ENCODE peak calls at places on chromosome 9, in four cellular contexts. F, G, R and Z are unnamed samples.

GRCh38 chr9:121362813-121363585 is 7.1 kb downstream of the STOM start:
- DNase-seq in F (no peak), G (no peak), R (no peak), Z (no peak)

GRCh38 chr9:97726716-97727115 is 29.6 kb upstream of the XPA start:
- DNase-seq in F (no peak), G (no peak), R (no peak), Z (no peak)

GRCh38 chr9:137689745-137690529 is 71.1 kb downstream of the EHMT1 start:
- DNase-seq in F (no peak), G (no peak), R (no peak), Z (peak; percentile 42)

GRCh38 chr9:34089311-34089710 is 37.2 kb downstream of the DCAF12 start:
- DNase-seq in F (no peak), G (no peak), R (no peak), Z (no peak)

GRCh38 chr9:119611564-119611963 is 242.3 kb upstream of the BRINP1 start:
- DNase-seq in F (no peak), G (no peak), R (no peak), Z (no peak)

GRCh38 chr9:86885232-86885631 is 62.1 kb downstream of the GAS1 start:
- DNase-seq in F (no peak), G (no peak), R (peak; percentile 49), Z (no peak)

GRCh38 chr9:37534412-37534811 is 41.8 kb downstream of the FBXO10 start:
- DNase-seq in F (no peak), G (no peak), R (no peak), Z (no peak)

GRCh38 chr9:36945999-36946398 is 88.1 kb downstream of the PAX5 start:
- DNase-seq in F (no peak), G (no peak), R (no peak), Z (no peak)

GRCh38 chr9:81683704-81684103 is 5.6 kb downstream of the TLE1 start:
- DNase-seq in F (no peak), G (no peak), R (no peak), Z (no peak)
- TF ChIP-seq EZH2 in F (no peak), G (no peak), R (no peak), Z (no peak)

GRCh38 chr9:135015986-135016640 is 71.4 kb upstream of the OLFM1 start:
- DNase-seq in F (no peak), G (no peak), R (no peak), Z (no peak)

GRCh38 chr9:135016876-135017275 is 70.6 kb upstream of the OLFM1 start:
- DNase-seq in F (no peak), G (no peak), R (no peak), Z (no peak)

GRCh38 chr9:135015565-135015964 is 71.9 kb upstream of the OLFM1 start:
- DNase-seq in F (no peak), G (no peak), R (no peak), Z (no peak)

GRCh38 chr9:135014341-135015010 is 73.0 kb upstream of the OLFM1 start:
- DNase-seq in F (no peak), G (no peak), R (no peak), Z (no peak)

GRCh38 chr9:135015096-135015495 is 72.4 kb upstream of the OLFM1 start:
- DNase-seq in F (no peak), G (no peak), R (no peak), Z (no peak)
- TF ChIP-seq POLR2AphosphoS5 in F (no peak), G (no peak), R (no peak), Z (no peak)

GRCh38 chr9:89319015-89319905 is 960 bp downstream of the SECISBP2 start:
- DNase-seq in F (no peak), G (no peak), R (no peak), Z (peak; percentile 10)
- TF ChIP-seq EZH2 in F (no peak), G (no peak), R (no peak), Z (no peak)

DNA sequence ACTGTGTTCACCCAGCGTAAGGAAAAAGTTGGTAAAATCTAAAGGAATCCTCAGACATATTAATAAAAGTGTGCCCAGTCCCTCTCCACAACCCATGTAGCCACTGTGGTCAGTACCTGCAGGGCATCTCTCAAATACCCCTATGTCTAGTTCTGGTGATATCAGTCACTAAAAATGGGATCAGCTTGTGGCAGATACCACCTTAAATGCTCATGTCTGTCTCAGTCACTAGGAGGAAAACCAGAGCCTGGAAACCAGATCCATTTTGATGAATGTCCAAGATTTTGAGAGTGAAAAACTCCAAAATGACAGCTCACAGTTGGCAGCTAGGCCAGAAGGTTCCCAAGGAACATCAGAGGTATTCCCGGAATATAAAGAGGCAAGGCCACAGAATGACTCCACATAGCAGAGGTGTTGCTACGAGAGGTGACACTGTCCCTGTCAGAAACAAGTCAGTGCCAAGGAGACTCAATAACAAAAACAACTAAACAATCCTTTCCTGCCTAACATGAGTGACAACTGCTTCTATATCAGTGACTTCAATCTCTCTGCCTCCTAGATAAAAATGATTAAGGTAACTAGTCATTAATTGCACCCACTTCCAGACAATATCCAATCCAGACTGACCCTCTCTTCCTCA is 13.5 kb downstream of the PCAT7 start:
- DNase-seq in F (no peak), G (no peak), R (no peak), Z (no peak)
- TF ChIP-seq POLR2AphosphoS5 in F (no peak), G (no peak), R (no peak), Z (no peak)

DNA sequence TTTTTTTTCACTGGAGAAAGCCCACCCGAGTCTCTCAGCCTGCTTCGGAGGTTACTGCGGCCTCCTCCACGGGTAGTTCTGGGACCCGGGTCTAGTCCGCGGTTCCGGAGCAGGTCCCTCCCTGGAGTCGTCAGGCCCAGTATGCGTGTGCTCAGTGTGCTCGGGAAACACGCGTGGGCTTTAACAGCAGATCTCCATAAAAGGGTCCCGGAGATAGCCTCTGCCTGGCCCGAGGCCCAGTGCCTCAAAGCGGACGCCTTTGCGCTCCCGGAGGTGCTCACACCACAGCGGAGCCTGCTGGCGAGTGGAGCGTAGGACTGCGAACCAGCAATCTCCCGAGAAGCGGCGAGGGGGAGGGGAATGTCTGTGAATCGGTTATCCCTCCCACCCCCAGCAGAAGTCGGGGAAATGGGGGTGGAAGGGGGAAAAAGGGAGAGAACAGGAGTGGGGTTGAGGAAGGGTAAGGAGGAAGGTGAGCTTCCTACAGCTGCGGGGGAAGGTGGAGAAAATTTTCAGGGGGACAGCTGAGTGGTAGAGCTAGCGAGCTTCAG is 28.7 kb downstream of the CDKN2A start:
- DNase-seq in F (no peak), G (no peak), R (peak; percentile 84), Z (no peak)
- TF ChIP-seq EZH2 in F (peak; percentile 91), G (no peak), R (peak; percentile 50), Z (no peak)

DNA sequence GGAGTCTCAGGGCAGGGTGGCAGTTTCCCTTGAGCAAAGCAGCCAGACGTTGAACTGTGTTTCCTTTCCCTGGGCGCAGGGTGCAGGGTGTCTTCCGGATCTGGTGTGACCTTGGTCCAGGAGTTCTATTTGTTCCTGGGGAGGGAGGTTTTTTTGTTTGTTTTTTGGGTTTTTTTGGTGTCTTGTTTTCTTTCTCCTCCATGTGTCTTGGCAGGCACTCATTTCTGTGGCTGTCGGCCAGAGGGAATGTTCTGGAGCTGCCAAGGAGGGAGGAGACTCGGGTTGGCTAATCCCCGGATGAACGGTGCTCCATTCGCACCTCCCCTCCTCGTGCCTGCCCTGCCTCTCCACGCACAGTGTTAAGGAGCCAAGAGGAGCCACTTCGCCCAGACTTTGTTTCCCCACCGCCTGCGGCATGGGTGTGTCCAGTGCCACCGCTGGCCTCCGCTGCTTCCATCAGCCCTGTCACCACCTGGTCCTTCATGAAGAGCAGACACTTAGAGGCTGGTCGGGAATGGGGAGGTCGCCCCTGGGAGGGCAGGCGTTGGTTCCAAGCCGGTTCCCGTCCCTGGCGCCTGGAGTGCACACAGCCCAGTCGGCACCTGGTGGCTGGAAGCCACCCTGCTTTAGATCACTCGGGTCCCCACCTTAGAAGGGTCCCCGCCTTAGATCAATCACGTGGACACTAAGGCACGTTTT is 3.5 kb upstream of the PHYHD1 start:
- DNase-seq in F (no peak), G (no peak), R (no peak), Z (no peak)
- TF ChIP-seq POLR2AphosphoS5 in F (no peak), G (no peak), R (no peak), Z (no peak)

DNA sequence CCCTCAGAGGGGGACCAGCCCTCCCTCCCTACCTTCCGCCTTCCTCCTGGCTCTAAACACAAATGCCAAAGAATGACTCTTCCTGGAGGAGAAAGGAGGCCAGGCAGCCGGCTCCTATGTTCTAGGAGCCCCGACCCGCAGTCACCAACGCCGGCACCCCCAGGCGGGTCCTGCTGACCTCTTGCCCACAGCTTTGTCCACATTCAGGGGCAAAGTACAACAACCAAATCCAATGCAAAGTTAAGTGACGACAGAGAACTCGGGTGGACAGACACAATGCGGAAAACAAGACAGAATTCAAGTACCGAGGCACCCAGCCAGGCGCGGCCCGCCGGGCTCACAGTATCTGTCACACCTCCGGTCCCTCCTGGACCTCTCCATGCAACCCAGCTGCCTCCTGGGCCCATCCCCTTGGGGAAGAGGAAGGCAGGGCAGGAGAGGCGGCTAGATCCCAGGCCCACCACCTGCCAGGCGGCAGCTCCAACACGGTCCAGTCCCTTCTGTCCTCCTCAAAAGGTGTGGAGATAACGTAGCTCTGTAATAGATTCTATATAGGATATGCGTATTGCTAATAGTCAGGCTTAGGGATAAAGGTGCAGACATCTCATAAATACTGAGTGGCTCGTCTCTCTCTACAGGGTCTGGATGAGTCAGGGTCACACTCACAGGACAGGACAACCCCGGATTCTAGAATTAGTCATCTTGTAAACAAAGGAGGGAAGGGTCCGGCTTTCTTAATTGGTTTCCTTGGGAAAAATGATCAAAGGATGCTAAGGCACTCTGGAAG is 46.9 kb upstream of the UBAC1 start:
- DNase-seq in F (no peak), G (no peak), R (no peak), Z (no peak)
- TF ChIP-seq EZH2 in F (no peak), G (no peak), R (no peak), Z (no peak)

GRCh38 chr9:114109106-114109505 is 10.0 kb upstream of the KIF12 start:
- DNase-seq in F (no peak), G (no peak), R (no peak), Z (no peak)

GRCh38 chr9:114112325-114112724 is 13.2 kb upstream of the KIF12 start:
- DNase-seq in F (no peak), G (no peak), R (no peak), Z (no peak)

GRCh38 chr9:114108016-114108833 is 9.1 kb upstream of the KIF12 start:
- DNase-seq in F (peak; percentile 80), G (no peak), R (peak; percentile 94), Z (no peak)

GRCh38 chr9:114107286-114108001 is 8.4 kb upstream of the KIF12 start:
- DNase-seq in F (no peak), G (no peak), R (no peak), Z (no peak)

GRCh38 chr9:114110180-114110579 is 11.1 kb upstream of the KIF12 start:
- DNase-seq in F (no peak), G (no peak), R (no peak), Z (no peak)
- TF ChIP-seq POLR2AphosphoS5 in F (no peak), G (no peak), R (no peak), Z (no peak)

DNA sequence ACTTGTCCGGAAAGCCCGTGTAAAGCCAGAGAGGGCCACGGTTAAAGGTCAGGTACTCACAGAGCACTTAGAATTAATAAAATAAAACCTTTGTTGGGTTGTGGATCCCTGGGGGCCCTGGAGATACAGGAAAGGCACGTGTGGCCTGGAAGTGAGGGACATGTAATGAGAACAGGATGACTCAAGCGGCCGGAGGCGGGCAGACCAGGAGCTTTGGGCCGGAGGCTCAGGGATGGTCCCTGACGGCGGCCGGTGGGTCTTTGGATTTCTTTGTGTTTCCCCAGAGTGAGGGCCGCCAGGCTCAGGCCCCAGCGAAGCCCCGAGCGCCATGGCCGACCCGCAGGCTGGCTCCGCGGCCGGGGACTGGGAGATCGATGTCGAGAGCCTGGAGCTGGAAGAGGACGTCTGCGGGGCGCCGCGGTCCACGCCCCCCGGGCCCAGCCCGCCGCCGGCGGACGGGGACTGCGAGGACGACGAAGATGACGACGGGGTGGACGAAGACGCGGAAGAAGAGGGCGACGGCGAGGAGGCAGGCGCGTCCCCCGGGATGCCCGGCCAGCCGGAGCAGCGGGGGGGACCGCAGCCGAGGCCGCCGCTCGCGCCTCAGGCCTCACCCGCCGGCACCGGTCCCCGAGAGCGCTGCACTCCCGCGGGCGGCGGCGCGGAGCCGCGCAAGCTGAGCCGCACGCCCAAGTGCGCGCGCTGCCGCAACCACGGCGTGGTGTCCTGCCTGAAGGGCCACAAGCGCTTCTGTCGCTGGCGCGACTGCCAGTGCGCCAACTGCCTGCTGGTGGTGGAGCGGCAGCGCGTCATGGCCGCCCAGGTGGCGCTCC is 1.3 kb downstream of the DMRT2 start:
- DNase-seq in F (no peak), G (no peak), R (peak; percentile 68), Z (no peak)
- TF ChIP-seq EZH2 in F (peak; percentile 43), G (no peak), R (peak; percentile 86), Z (no peak)